ENCODE peak calls at places on chromosomes 11 and 22, in five cellular contexts. E is NCI-H187; J is RPMI7951; R is T-cell; S is naive thymus-derived CD8-positive, alpha-beta T cell. L is an unnamed sample.

GRCh38 chr11:13701506-13701905 is 33.0 kb downstream of the FAR1 start:
- DNase-seq in J (no peak), R (no peak), S (no peak), E (no peak), L (no peak)

GRCh38 chr11:58745705-58746364 is 14.1 kb upstream of the GLYAT start:
- DNase-seq in J (no peak), R (no peak), S (no peak), E (no peak), L (no peak)

GRCh38 chr22:28034760-28035401 is 115.8 kb upstream of the PITPNB start:
- DNase-seq in J (peak), R (peak), S (peak), E (peak), L (no peak)

GRCh38 chr11:12901874-12902481 is 107.1 kb upstream of the RASSF10 start:
- DNase-seq in J (peak), S (no peak), E (no peak), R (no peak), L (no peak)

GRCh38 chr11:123302751-123303195 is 107.7 kb upstream of the CLMP start:
- DNase-seq in E (no peak), R (no peak), J (peak), S (no peak), L (no peak)

GRCh38 chr11:120929664-120930154 is 94.2 kb upstream of the TBCEL start:
- DNase-seq in R (peak), S (peak), J (peak), E (peak), L (no peak)

GRCh38 chr22:41568811-41569210 is 8.0 kb downstream of the CSDC2 start:
- DNase-seq in R (no peak), S (no peak), J (no peak), E (no peak), L (no peak)

GRCh38 chr11:124876818-124877630 is 11.8 kb downstream of the ROBO3 start:
- DNase-seq in S (no peak), E (no peak), J (no peak), R (no peak), L (no peak)

GRCh38 chr22:44704159-44705021 is 2.4 kb downstream of the PRR5 start:
- DNase-seq in J (no peak), S (no peak), R (no peak), E (no peak), L (no peak)

GRCh38 chr11:100581318-100581717 is 105.8 kb upstream of the ARHGAP42 start:
- DNase-seq in J (peak), S (no peak), E (no peak), R (no peak), L (no peak)

GRCh38 chr11:130467116-130467990 is 18.9 kb downstream of the ADAMTS15 start:
- DNase-seq in J (no peak), S (no peak), R (no peak), E (no peak), L (no peak)

GRCh38 chr22:26182723-26183122 is 13.5 kb downstream of the SEZ6L start:
- DNase-seq in S (no peak), R (no peak), J (no peak), E (no peak), L (no peak)

GRCh38 chr11:12169822-12170221 is 59.4 kb downstream of the MICAL2 start:
- DNase-seq in J (no peak), E (no peak), R (no peak), S (no peak), L (no peak)

GRCh38 chr11:35324981-35325380 is 94.4 kb downstream of the SLC1A2 start:
- DNase-seq in R (no peak), S (no peak), J (peak), E (no peak), L (no peak)

GRCh38 chr11:44979536-44980399 is 29.1 kb upstream of the TP53I11 start:
- DNase-seq in J (no peak), S (no peak), E (no peak), R (no peak), L (no peak)

GRCh38 chr11:22151795-22152194 is 41.1 kb upstream of the ANO5 start:
- DNase-seq in E (no peak), J (no peak), S (no peak), R (no peak), L (no peak)

GRCh38 chr11:68954970-68955958 is 25.5 kb downstream of the MRGPRD start:
- DNase-seq in R (no peak), S (no peak), E (no peak), J (peak), L (no peak)

GRCh38 chr11:6626971-6627761 is 7.9 kb upstream of the TPP1 start:
- DNase-seq in E (no peak), S (no peak), J (no peak), R (no peak), L (no peak)

GRCh38 chr11:8047382-8047781 is 33.6 kb upstream of the TUB start:
- DNase-seq in E (no peak), R (no peak), S (no peak), J (no peak), L (no peak)

GRCh38 chr22:24583221-24583971 is 9.5 kb downstream of the LRRC75B start:
- DNase-seq in S (no peak), E (no peak), J (peak), R (no peak), L (no peak)

GRCh38 chr11:62984451-62984991 is at the start of gene SLC22A6:
- DNase-seq in R (no peak), S (no peak), J (no peak), E (no peak), L (no peak)